ENCODE peak calls at places on chromosomes 12 and 14, in four cellular contexts. F is K562, Q is H1, B is GM12878. C is an unnamed sample.

GRCh38 chr14:32027255-32027939 is 49.7 kb upstream of the ARHGAP5 start:
- DNase-seq in F (no peak), Q (no peak), B (no peak), C (no peak)

GRCh38 chr12:108597559-108598471 is at the start of gene TMEM119:
- DNase-seq in F (no peak), Q (no peak), B (no peak), C (no peak)

GRCh38 chr12:122646568-122647220 is 56.5 kb downstream of the HCAR2 start:
- DNase-seq in F (no peak), Q (no peak), B (peak; percentile 90), C (no peak)

GRCh38 chr14:62066304-62066703 is 304.1 kb downstream of the SNAPC1 start:
- DNase-seq in F (no peak), Q (no peak), B (no peak), C (no peak)

GRCh38 chr12:89999699-90000505 is 291.3 kb upstream of the ATP2B1 start:
- DNase-seq in F (no peak), Q (no peak), B (no peak), C (no peak)

GRCh38 chr14:73850940-73851339 is 691 bp upstream of the PTGR2 start:
- DNase-seq in F (peak; percentile 7), Q (no peak), B (no peak), C (no peak)

GRCh38 chr12:47270782-47271664 is 191.3 kb upstream of the AMIGO2 start:
- DNase-seq in F (no peak), Q (no peak), B (no peak), C (peak; percentile 84)

GRCh38 chr12:123245678-123246077 is 12.4 kb downstream of the MTRFR start:
- DNase-seq in F (no peak), Q (no peak), B (no peak), C (no peak)

GRCh38 chr12:76422878-76423438 is 74.7 kb upstream of the BBS10 start:
- DNase-seq in F (peak; percentile 16), Q (no peak), B (no peak), C (no peak)

GRCh38 chr12:1873531-1874149 is 44.8 kb downstream of the CACNA2D4 start:
- DNase-seq in F (no peak), Q (no peak), B (no peak), C (no peak)

GRCh38 chr12:66877886-66878285 is 199.0 kb upstream of the GRIP1 start:
- DNase-seq in F (no peak), Q (peak; percentile 1), B (no peak), C (no peak)

GRCh38 chr12:69468237-69469026 is 1.8 kb upstream of the FRS2 start:
- DNase-seq in F (no peak), Q (no peak), B (no peak), C (no peak)

GRCh38 chr12:52244615-52244994 is 11.6 kb downstream of the KRT7 start:
- DNase-seq in F (no peak), Q (no peak), B (no peak), C (no peak)

GRCh38 chr12:26153421-26154154 is 28.8 kb upstream of the BHLHE41 start:
- DNase-seq in F (no peak), Q (no peak), B (no peak), C (peak; percentile 83)

GRCh38 chr14:101061411-101062064 is 158.0 kb upstream of the RTL1 start:
- DNase-seq in F (no peak), Q (no peak), B (no peak), C (no peak)

GRCh38 chr12:94049718-94050117 is 98.7 kb upstream of the PLXNC1 start:
- DNase-seq in F (no peak), Q (no peak), B (no peak), C (no peak)

GRCh38 chr12:68831272-68831671 is 23.3 kb downstream of the MDM2 start:
- DNase-seq in F (no peak), Q (no peak), B (no peak), C (no peak)

GRCh38 chr12:95218852-95219171 is 1.2 kb downstream of the VEZT start:
- DNase-seq in F (no peak), Q (no peak), B (no peak), C (no peak)

GRCh38 chr12:53532524-53533445 is 25.5 kb upstream of the NPFF start:
- DNase-seq in F (no peak), Q (no peak), B (no peak), C (no peak)

GRCh38 chr12:112901271-112901670 is 5.5 kb upstream of the OAS1 start:
- DNase-seq in F (no peak), Q (no peak), B (no peak), C (no peak)

GRCh38 chr12:32917094-32917611 is 20.6 kb upstream of the PKP2 start:
- DNase-seq in F (no peak), Q (no peak), B (no peak), C (no peak)

GRCh38 chr12:108468149-108468968 is 46.7 kb upstream of the FICD start:
- DNase-seq in F (peak; percentile 60), Q (no peak), B (no peak), C (no peak)

GRCh38 chr14:91108941-91109611 is 4.8 kb upstream of the DGLUCY start:
- DNase-seq in F (no peak), Q (no peak), B (no peak), C (no peak)

GRCh38 chr12:66831495-66831894 is 152.6 kb upstream of the GRIP1 start:
- DNase-seq in F (no peak), Q (no peak), B (no peak), C (no peak)

GRCh38 chr14:59190372-59190771 is 1.9 kb downstream of the DAAM1 start:
- DNase-seq in F (no peak), Q (no peak), B (no peak), C (no peak)

GRCh38 chr12:49057888-49058287 is 2.7 kb downstream of the KMT2D start:
- DNase-seq in F (no peak), Q (no peak), B (no peak), C (no peak)

GRCh38 chr12:117599849-117600248 is 238.4 kb upstream of the NOS1 start:
- DNase-seq in F (no peak), Q (no peak), B (no peak), C (peak; percentile 56)

GRCh38 chr14:58898655-58899316 is 261.0 kb downstream of the DACT1 start:
- DNase-seq in F (no peak), Q (no peak), B (no peak), C (no peak)

GRCh38 chr14:92316937-92317336 is 6.0 kb upstream of the SLC24A4 start:
- DNase-seq in F (no peak), Q (no peak), B (no peak), C (peak; percentile 61)

GRCh38 chr14:29350496-29350895 is 577.2 kb downstream of the PRKD1 start:
- DNase-seq in F (no peak), Q (no peak), B (no peak), C (no peak)

GRCh38 chr12:69868695-69869094 is 43.7 kb downstream of the MYRFL start:
- DNase-seq in F (no peak), Q (no peak), B (no peak), C (no peak)

GRCh38 chr12:122979908-122980191 is 631 bp upstream of the ARL6IP4 start:
- DNase-seq in F (no peak), Q (no peak), B (no peak), C (no peak)

GRCh38 chr12:52438305-52439301 is 4.4 kb upstream of the KRT75 start:
- DNase-seq in F (no peak), Q (no peak), B (no peak), C (no peak)

GRCh38 chr12:20489645-20490044 is 121.3 kb downstream of the PDE3A start:
- DNase-seq in F (no peak), Q (no peak), B (no peak), C (no peak)

GRCh38 chr12:6606331-6607131 is 648 bp downstream of the CHD4 start:
- DNase-seq in F (peak; percentile 65), Q (no peak), B (no peak), C (no peak)
- TF ChIP-seq ATF3 in F (no peak), Q (no peak), B (no peak), C (no peak)

GRCh38 chr12:59632408-59632807 is 36.6 kb downstream of the SLC16A7 start:
- DNase-seq in F (no peak), Q (no peak), B (no peak), C (no peak)
- TF ChIP-seq YY1 in F (no peak), Q (no peak), B (no peak), C (no peak)

GRCh38 chr12:30908389-30909087 is 18.0 kb upstream of the TSPAN11 start:
- DNase-seq in F (no peak), Q (no peak), B (no peak), C (no peak)
- TF ChIP-seq ATF3 in F (no peak), Q (no peak), B (no peak), C (no peak)

GRCh38 chr14:53528114-53528513 is 375.0 kb upstream of the DDHD1 start:
- DNase-seq in F (no peak), Q (no peak), B (no peak), C (no peak)
- TF ChIP-seq YY1 in F (no peak), Q (no peak), B (no peak), C (no peak)

DNA sequence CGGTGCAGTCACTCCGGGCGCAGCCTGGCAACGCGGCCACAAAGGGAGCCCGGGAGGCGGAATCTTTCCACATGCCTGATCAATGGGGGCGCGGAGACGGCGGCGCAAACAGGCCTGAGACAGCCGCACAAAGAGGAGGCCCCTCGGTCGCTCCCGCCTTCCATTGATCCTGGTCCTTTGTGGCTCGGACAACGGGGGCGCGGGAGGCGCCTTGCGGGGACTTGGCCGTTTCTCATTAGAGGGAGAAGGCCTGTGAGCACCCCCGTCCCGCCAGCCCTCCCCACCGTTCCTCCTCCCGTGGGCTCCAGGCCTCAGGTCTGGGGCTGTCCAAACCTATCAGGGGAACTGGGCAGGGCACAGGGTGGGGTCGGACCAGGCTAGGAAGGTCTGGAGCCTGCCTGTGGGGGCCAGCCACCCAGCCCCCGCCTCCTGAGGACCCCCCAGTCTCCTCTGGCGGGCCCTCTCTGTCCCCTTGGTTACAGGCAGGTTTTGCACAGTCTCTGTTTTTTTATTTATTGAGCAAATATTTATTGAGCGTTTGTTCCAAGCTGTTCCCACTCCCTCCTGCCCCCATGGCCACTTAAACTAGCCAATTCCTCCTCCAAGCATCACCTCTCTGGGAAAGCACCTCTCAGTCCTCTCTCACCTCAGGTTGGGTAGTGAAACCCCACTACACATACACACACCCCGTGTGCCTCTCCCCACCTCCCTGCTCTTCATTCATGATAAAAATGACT is 29.0 kb upstream of the MSI1 start:
- DNase-seq in F (no peak), Q (no peak), B (no peak), C (no peak)
- TF ChIP-seq ATF3 in F (no peak), Q (no peak), B (no peak), C (no peak)

C was measured in HCT116.